ENCODE peak calls at places on chromosomes 6 and 20, in nine cellular contexts. One of them, this sample, is unnamed.

GRCh38 chr6:134057478-134057877 is 5.1 kb upstream of the SLC2A12 start:
- DNase-seq in prostate gland: peak; percentile 51
- DNase-seq in HCT116: no peak
- DNase-seq in A549: no peak
- DNase-seq in uterus: no peak
- DNase-seq in heart left ventricle: no peak
- DNase-seq in suprapubic skin: no peak
- DNase-seq in upper lobe of left lung: no peak
- DNase-seq in vagina: peak; percentile 69
- DNase-seq in this sample: no peak

GRCh38 chr6:32993363-32993973 is 15.9 kb downstream of the HLA-DOA start:
- DNase-seq in prostate gland: no peak
- DNase-seq in HCT116: no peak
- DNase-seq in A549: no peak
- DNase-seq in uterus: no peak
- DNase-seq in heart left ventricle: no peak
- DNase-seq in suprapubic skin: no peak
- DNase-seq in upper lobe of left lung: no peak
- DNase-seq in vagina: no peak
- DNase-seq in this sample: no peak

GRCh38 chr6:2899596-2899995 is 3.5 kb downstream of the SERPINB9 start:
- DNase-seq in prostate gland: no peak
- DNase-seq in HCT116: no peak
- DNase-seq in A549: no peak
- DNase-seq in uterus: no peak
- DNase-seq in heart left ventricle: no peak
- DNase-seq in suprapubic skin: no peak
- DNase-seq in upper lobe of left lung: no peak
- DNase-seq in vagina: no peak
- DNase-seq in this sample: no peak

GRCh38 chr6:15260099-15260821 is 14.4 kb downstream of the JARID2 start:
- DNase-seq in prostate gland: no peak
- DNase-seq in HCT116: no peak
- DNase-seq in A549: no peak
- DNase-seq in uterus: no peak
- DNase-seq in heart left ventricle: no peak
- DNase-seq in suprapubic skin: no peak
- DNase-seq in upper lobe of left lung: no peak
- DNase-seq in vagina: no peak
- DNase-seq in this sample: no peak

GRCh38 chr20:61757-62156 is 25.7 kb upstream of the DEFB125 start:
- DNase-seq in prostate gland: no peak
- DNase-seq in HCT116: no peak
- DNase-seq in A549: peak; percentile 39
- DNase-seq in uterus: no peak
- DNase-seq in heart left ventricle: no peak
- DNase-seq in suprapubic skin: no peak
- DNase-seq in upper lobe of left lung: no peak
- DNase-seq in vagina: no peak
- DNase-seq in this sample: no peak

GRCh38 chr6:150143521-150144293 is 863 bp downstream of the PPP1R14C start:
- DNase-seq in prostate gland: no peak
- DNase-seq in HCT116: no peak
- DNase-seq in A549: no peak
- DNase-seq in uterus: no peak
- DNase-seq in heart left ventricle: peak; percentile 44
- DNase-seq in suprapubic skin: no peak
- DNase-seq in upper lobe of left lung: peak; percentile 85
- DNase-seq in vagina: no peak
- DNase-seq in this sample: no peak

GRCh38 chr6:155510879-155511278 is 55.2 kb upstream of the NOX3 start:
- DNase-seq in prostate gland: no peak
- DNase-seq in HCT116: no peak
- DNase-seq in A549: no peak
- DNase-seq in uterus: no peak
- DNase-seq in heart left ventricle: no peak
- DNase-seq in suprapubic skin: no peak
- DNase-seq in upper lobe of left lung: no peak
- DNase-seq in vagina: no peak
- DNase-seq in this sample: no peak

GRCh38 chr20:31815408-31816188 is 3.6 kb upstream of the MYLK2 start:
- DNase-seq in prostate gland: no peak
- DNase-seq in HCT116: no peak
- DNase-seq in A549: peak; percentile 19
- DNase-seq in uterus: no peak
- DNase-seq in heart left ventricle: peak; percentile 48
- DNase-seq in suprapubic skin: peak; percentile 63
- DNase-seq in upper lobe of left lung: no peak
- DNase-seq in vagina: no peak
- DNase-seq in this sample: no peak

GRCh38 chr6:30363459-30363858 is 18.5 kb downstream of the RPP21 start:
- DNase-seq in prostate gland: no peak
- DNase-seq in HCT116: no peak
- DNase-seq in A549: no peak
- DNase-seq in uterus: no peak
- DNase-seq in heart left ventricle: no peak
- DNase-seq in suprapubic skin: no peak
- DNase-seq in upper lobe of left lung: no peak
- DNase-seq in vagina: no peak
- DNase-seq in this sample: no peak

GRCh38 chr6:169861431-169862045 is 110.1 kb downstream of the ERMARD start:
- DNase-seq in prostate gland: no peak
- DNase-seq in HCT116: no peak
- DNase-seq in A549: no peak
- DNase-seq in uterus: no peak
- DNase-seq in heart left ventricle: no peak
- DNase-seq in suprapubic skin: no peak
- DNase-seq in upper lobe of left lung: no peak
- DNase-seq in vagina: peak; percentile 70
- DNase-seq in this sample: peak; percentile 42

GRCh38 chr6:40611912-40612311 is 24.7 kb upstream of the LRFN2 start:
- DNase-seq in prostate gland: no peak
- DNase-seq in HCT116: no peak
- DNase-seq in A549: no peak
- DNase-seq in uterus: no peak
- DNase-seq in heart left ventricle: no peak
- DNase-seq in suprapubic skin: no peak
- DNase-seq in upper lobe of left lung: peak; percentile 25
- DNase-seq in vagina: no peak
- DNase-seq in this sample: no peak

GRCh38 chr20:12570371-12570770 is 438.4 kb upstream of the SPTLC3 start:
- DNase-seq in prostate gland: no peak
- DNase-seq in HCT116: no peak
- DNase-seq in A549: peak; percentile 58
- DNase-seq in uterus: no peak
- DNase-seq in heart left ventricle: no peak
- DNase-seq in suprapubic skin: no peak
- DNase-seq in upper lobe of left lung: no peak
- DNase-seq in vagina: no peak
- DNase-seq in this sample: no peak

GRCh38 chr6:131894735-131895424 is 56.3 kb downstream of the CCN2 start:
- DNase-seq in prostate gland: no peak
- DNase-seq in HCT116: no peak
- DNase-seq in A549: no peak
- DNase-seq in uterus: no peak
- DNase-seq in heart left ventricle: no peak
- DNase-seq in suprapubic skin: no peak
- DNase-seq in upper lobe of left lung: no peak
- DNase-seq in vagina: no peak
- DNase-seq in this sample: no peak

GRCh38 chr20:24751551-24751950 is 197.5 kb upstream of the CST7 start:
- DNase-seq in prostate gland: no peak
- DNase-seq in HCT116: no peak
- DNase-seq in A549: no peak
- DNase-seq in uterus: no peak
- DNase-seq in heart left ventricle: no peak
- DNase-seq in suprapubic skin: no peak
- DNase-seq in upper lobe of left lung: no peak
- DNase-seq in vagina: no peak
- DNase-seq in this sample: no peak

GRCh38 chr20:58839991-58840747 is 10.5 kb downstream of the GNAS-AS1 start:
- DNase-seq in prostate gland: no peak
- DNase-seq in HCT116: no peak
- DNase-seq in A549: no peak
- DNase-seq in uterus: no peak
- DNase-seq in heart left ventricle: no peak
- DNase-seq in suprapubic skin: no peak
- DNase-seq in upper lobe of left lung: peak; percentile 72
- DNase-seq in vagina: no peak
- DNase-seq in this sample: no peak

GRCh38 chr20:4171538-4172116 is 156.3 kb upstream of the RNF24 start:
- DNase-seq in prostate gland: no peak
- DNase-seq in HCT116: no peak
- DNase-seq in A549: peak; percentile 75
- DNase-seq in uterus: no peak
- DNase-seq in heart left ventricle: no peak
- DNase-seq in suprapubic skin: no peak
- DNase-seq in upper lobe of left lung: no peak
- DNase-seq in vagina: no peak
- DNase-seq in this sample: no peak

GRCh38 chr6:148934534-148934933 is 187.7 kb downstream of the UST start:
- DNase-seq in prostate gland: no peak
- DNase-seq in HCT116: no peak
- DNase-seq in A549: no peak
- DNase-seq in uterus: peak; percentile 47
- DNase-seq in heart left ventricle: peak; percentile 52
- DNase-seq in suprapubic skin: no peak
- DNase-seq in upper lobe of left lung: no peak
- DNase-seq in vagina: no peak
- DNase-seq in this sample: peak; percentile 35

DNA sequence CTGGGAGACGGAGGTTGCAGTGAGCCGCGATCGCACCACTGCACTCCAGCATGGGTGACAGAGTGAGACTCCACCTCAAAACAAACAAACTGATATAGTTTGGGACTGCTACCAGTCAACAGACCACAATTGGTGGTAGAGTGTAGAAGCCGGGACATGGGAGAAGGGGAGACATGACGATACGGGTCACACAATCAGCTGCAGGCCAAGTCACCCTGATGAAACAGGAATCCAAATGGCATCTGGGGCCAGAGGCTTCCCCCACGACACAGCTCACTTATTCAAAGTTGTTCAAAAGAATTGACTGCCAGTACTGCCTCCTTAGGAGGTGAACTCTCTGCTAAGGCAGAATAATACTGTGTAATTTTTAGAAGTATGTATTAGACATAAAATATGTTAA is 27.5 kb downstream of the AMD1 start:
- DNase-seq in prostate gland: no peak
- DNase-seq in HCT116: no peak
- DNase-seq in A549: no peak
- DNase-seq in uterus: no peak
- DNase-seq in heart left ventricle: no peak
- DNase-seq in suprapubic skin: no peak
- DNase-seq in upper lobe of left lung: no peak
- DNase-seq in vagina: no peak
- DNase-seq in this sample: no peak
- TF ChIP-seq POLR2A in prostate gland: no peak
- TF ChIP-seq POLR2A in HCT116: no peak
- TF ChIP-seq POLR2A in A549: no peak
- TF ChIP-seq POLR2A in uterus: no peak
- TF ChIP-seq POLR2A in heart left ventricle: no peak
- TF ChIP-seq POLR2A in suprapubic skin: no peak
- TF ChIP-seq POLR2A in upper lobe of left lung: no peak
- TF ChIP-seq POLR2A in vagina: no peak
- TF ChIP-seq POLR2A in this sample: no peak

DNA sequence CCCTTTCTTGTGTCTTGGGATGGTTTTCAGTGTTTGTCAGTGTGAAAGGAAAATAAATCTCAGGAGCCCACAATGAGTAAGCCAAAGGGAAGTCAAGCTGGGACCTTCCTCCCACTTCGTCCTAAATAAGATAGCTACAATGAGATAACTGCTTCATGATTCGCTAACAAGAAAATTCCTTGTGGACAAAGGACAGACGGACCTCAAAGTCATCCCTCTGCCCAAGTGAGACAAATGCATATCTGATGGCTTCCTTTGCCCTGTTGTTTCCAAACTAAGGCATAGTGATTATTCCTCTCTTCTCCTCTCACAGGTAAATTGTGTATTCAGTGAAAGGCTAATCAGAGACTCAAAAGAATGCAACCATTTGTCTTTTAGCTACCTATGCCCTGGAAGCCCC is 26.1 kb upstream of the ADTRP start:
- DNase-seq in prostate gland: no peak
- DNase-seq in HCT116: no peak
- DNase-seq in A549: no peak
- DNase-seq in uterus: no peak
- DNase-seq in heart left ventricle: no peak
- DNase-seq in suprapubic skin: no peak
- DNase-seq in upper lobe of left lung: no peak
- DNase-seq in vagina: no peak
- DNase-seq in this sample: no peak
- H3K4me3 ChIP-seq in prostate gland: no peak overlapping the region
- H3K4me3 ChIP-seq in HCT116: no peak overlapping the region
- H3K4me3 ChIP-seq in A549: no peak overlapping the region
- H3K4me3 ChIP-seq in uterus: no peak overlapping the region
- H3K4me3 ChIP-seq in heart left ventricle: no peak overlapping the region
- H3K4me3 ChIP-seq in suprapubic skin: no peak overlapping the region
- H3K4me3 ChIP-seq in upper lobe of left lung: no peak overlapping the region
- H3K4me3 ChIP-seq in vagina: no peak overlapping the region
- H3K4me3 ChIP-seq in this sample: no peak overlapping the region

GRCh38 chr6:114167583-114168576 is 174.9 kb downstream of the HS3ST5 start:
- DNase-seq in prostate gland: no peak
- DNase-seq in HCT116: no peak
- DNase-seq in A549: no peak
- DNase-seq in uterus: no peak
- DNase-seq in heart left ventricle: no peak
- DNase-seq in suprapubic skin: no peak
- DNase-seq in upper lobe of left lung: no peak
- DNase-seq in vagina: no peak
- DNase-seq in this sample: no peak
- TF ChIP-seq POLR2A in prostate gland: no peak
- TF ChIP-seq POLR2A in HCT116: no peak
- TF ChIP-seq POLR2A in A549: no peak
- TF ChIP-seq POLR2A in uterus: no peak
- TF ChIP-seq POLR2A in heart left ventricle: no peak
- TF ChIP-seq POLR2A in suprapubic skin: no peak
- TF ChIP-seq POLR2A in upper lobe of left lung: no peak
- TF ChIP-seq POLR2A in vagina: no peak
- TF ChIP-seq POLR2A in this sample: no peak

DNA sequence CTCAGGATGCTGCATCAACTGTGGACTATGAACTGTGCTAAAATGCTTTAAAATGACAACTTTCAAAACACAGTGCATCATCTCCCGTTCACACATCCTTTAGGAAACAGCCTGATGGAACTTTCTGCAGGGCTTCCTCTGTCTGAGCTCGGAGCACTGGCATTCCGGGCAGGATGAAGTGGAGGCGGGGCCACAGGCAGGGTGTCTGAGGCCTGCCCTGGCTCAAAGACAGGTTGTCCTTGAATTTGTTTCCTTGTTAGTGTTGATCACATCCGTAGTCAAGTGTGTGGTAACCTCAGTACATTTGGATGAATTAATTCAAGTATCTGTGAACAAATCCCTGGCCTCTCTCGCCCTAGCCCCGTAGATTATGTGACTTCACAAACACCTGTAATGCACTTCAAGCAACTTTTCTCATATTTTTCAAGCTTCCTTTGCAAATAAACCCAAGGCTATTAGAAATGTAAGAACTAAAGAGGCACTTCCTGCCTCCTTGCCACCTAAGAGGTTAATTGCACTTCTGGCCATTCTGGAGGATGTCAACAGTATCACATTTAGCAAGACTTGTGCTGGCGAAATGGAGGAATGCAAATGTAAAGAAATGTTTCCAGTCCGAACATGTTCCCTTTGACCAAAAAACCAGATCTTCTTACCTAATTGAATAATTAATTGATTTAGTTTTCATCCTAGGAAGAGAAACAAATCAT is 3.1 kb downstream of the CD93 start:
- DNase-seq in prostate gland: peak; percentile 30
- DNase-seq in HCT116: no peak
- DNase-seq in A549: no peak
- DNase-seq in uterus: peak; percentile 72
- DNase-seq in heart left ventricle: peak; percentile 65
- DNase-seq in suprapubic skin: no peak
- DNase-seq in upper lobe of left lung: peak; percentile 71
- DNase-seq in vagina: no peak
- DNase-seq in this sample: no peak
- H3K4me3 ChIP-seq in prostate gland: no peak overlapping the region
- H3K4me3 ChIP-seq in HCT116: no peak overlapping the region
- H3K4me3 ChIP-seq in A549: no peak overlapping the region
- H3K4me3 ChIP-seq in uterus: peak overlapping the region; percentile 12
- H3K4me3 ChIP-seq in heart left ventricle: peak overlapping the region; percentile 70
- H3K4me3 ChIP-seq in suprapubic skin: peak overlapping the region; percentile 43
- H3K4me3 ChIP-seq in upper lobe of left lung: peak overlapping the region; percentile 41
- H3K4me3 ChIP-seq in vagina: peak overlapping the region; percentile 38
- H3K4me3 ChIP-seq in this sample: no peak overlapping the region